ENCODE peak calls at places on chromosomes 7 and 10, in five cellular contexts. E is progenitor cell of endocrine pancreas, I is neural crest cell, H is tibial nerve, Q is T-cell. M is an unnamed sample.

GRCh38 chr10:133523631-133524203 is 3.4 kb upstream of the CYP2E1 start:
- DNase-seq in H (no peak), E (no peak), Q (no peak), I (no peak), M (no peak)

GRCh38 chr7:20301311-20301939 is 29.3 kb upstream of the ITGB8 start:
- DNase-seq in H (no peak), E (no peak), Q (no peak), I (no peak), M (no peak)

GRCh38 chr7:112069879-112070321 is 136.3 kb downstream of the DOCK4 start:
- DNase-seq in I (no peak), Q (no peak), E (no peak), H (no peak), M (no peak)

GRCh38 chr7:26617066-26617465 is 247.3 kb downstream of the SKAP2 start:
- DNase-seq in I (no peak), Q (no peak), H (no peak), E (no peak), M (no peak)

GRCh38 chr10:6270951-6271350 is 68.2 kb downstream of the PFKFB3 start:
- DNase-seq in Q (no peak), I (no peak), E (no peak), H (no peak), M (no peak)

GRCh38 chr10:87664276-87664687 is 4.6 kb downstream of the PAPSS2 start:
- DNase-seq in Q (no peak), I (no peak), E (no peak), H (no peak), M (no peak)

GRCh38 chr10:69965086-69965485 is 87.6 kb upstream of the MACROH2A2 start:
- DNase-seq in I (no peak), Q (no peak), H (peak), E (no peak), M (no peak)

GRCh38 chr10:34403512-34403911 is 411.6 kb downstream of the PARD3 start:
- DNase-seq in E (no peak), Q (no peak), I (no peak), H (no peak), M (no peak)

GRCh38 chr7:85659364-85659763 is 472.5 kb upstream of the SEMA3D start:
- DNase-seq in H (no peak), I (no peak), Q (no peak), E (no peak), M (no peak)

GRCh38 chr7:74345970-74346369 is 56.8 kb downstream of the CLIP2 start:
- DNase-seq in I (no peak), E (no peak), Q (no peak), H (no peak), M (no peak)

GRCh38 chr7:562394-562675 is 42.7 kb upstream of the PDGFA start:
- DNase-seq in I (no peak), E (no peak), H (no peak), Q (no peak), M (no peak)

GRCh38 chr7:157468221-157469111 is 131.7 kb downstream of the DNAJB6 start:
- DNase-seq in I (no peak), H (no peak), Q (no peak), E (no peak), M (no peak)

GRCh38 chr7:69208848-69209247 is 389.4 kb upstream of the AUTS2 start:
- DNase-seq in I (no peak), Q (no peak), H (no peak), E (no peak), M (no peak)

GRCh38 chr7:136071106-136071505 is 93.9 kb upstream of the MTPN start:
- DNase-seq in H (no peak), Q (no peak), I (no peak), E (no peak), M (no peak)

GRCh38 chr7:24587853-24588252 is 14.6 kb downstream of the PALS2 start:
- DNase-seq in E (no peak), Q (peak), H (no peak), I (no peak), M (no peak)

GRCh38 chr10:103241262-103242011 is 4.2 kb upstream of the RPEL1 start:
- DNase-seq in I (no peak), Q (no peak), H (no peak), E (no peak), M (no peak)

GRCh38 chr7:112990619-112991018 is 96.0 kb downstream of the GPR85 start:
- DNase-seq in E (no peak), H (no peak), I (no peak), Q (no peak), M (no peak)

GRCh38 chr7:100655908-100656674 is at the start of gene ACTL6B:
- DNase-seq in E (peak), H (no peak), I (peak), Q (no peak), M (peak)

GRCh38 chr10:22823109-22823508 is 104.7 kb upstream of the ARMC3 start:
- DNase-seq in I (no peak), E (no peak), Q (no peak), H (no peak), M (no peak)

GRCh38 chr7:78326870-78327269 is 528.3 kb downstream of the PHTF2 start:
- DNase-seq in I (no peak), Q (no peak), E (no peak), H (no peak), M (no peak)